ENCODE peak calls at places on chromosomes 1 and 21, in seven cellular contexts. O is endothelial cell of umbilical vein, X is A549, W is WTC11, G is HCT116, Q is K562, B is SK-N-SH. T is an unnamed sample.

GRCh38 chr1:219805191-219805590 is 123.2 kb downstream of the SLC30A10 start:
- DNase-seq in Q (no peak), W (no peak), B (no peak), X (peak; percentile 10), O (no peak), G (no peak), T (no peak)

GRCh38 chr1:200535605-200536004 is 84.9 kb downstream of the KIF14 start:
- DNase-seq in G (peak; percentile 63), X (peak; percentile 64), O (peak; percentile 30), B (peak; percentile 38), Q (peak; percentile 34), W (peak; percentile 26), T (peak; percentile 25)

GRCh38 chr1:32724678-32725594 is 22.4 kb upstream of the SYNC start:
- DNase-seq in X (peak; percentile 92), B (peak; percentile 51), G (peak; percentile 66), W (no peak), Q (peak; percentile 95), O (peak; percentile 84), T (peak; percentile 89)

GRCh38 chr1:19315378-19316206 is 3.5 kb downstream of the SLC66A1 start:
- DNase-seq in O (peak; percentile 47), G (no peak), W (no peak), Q (no peak), B (no peak), X (no peak), T (peak; percentile 85)

GRCh38 chr1:198018529-198018928 is 101.4 kb downstream of the LHX9 start:
- DNase-seq in X (peak; percentile 71), G (peak; percentile 15), B (no peak), O (no peak), Q (no peak), W (no peak), T (peak; percentile 2)

GRCh38 chr1:1059494-1060280 is 14.4 kb downstream of the RNF223 start:
- DNase-seq in O (peak; percentile 70), Q (peak; percentile 95), G (no peak), X (peak; percentile 68), W (peak; percentile 91), B (peak; percentile 96), T (peak; percentile 83)

GRCh38 chr21:44820851-44821250 is 3.0 kb upstream of the SUMO3 start:
- DNase-seq in W (no peak), Q (no peak), O (no peak), X (no peak), G (no peak), B (no peak), T (no peak)

GRCh38 chr21:42661688-42662429 is 8.4 kb downstream of the PDE9A start:
- DNase-seq in X (no peak), Q (no peak), G (no peak), B (no peak), W (no peak), O (no peak), T (no peak)

GRCh38 chr1:175129997-175130648 is 62.5 kb downstream of the KIAA0040 start:
- DNase-seq in O (peak; percentile 72), G (no peak), B (peak; percentile 44), X (no peak), W (peak; percentile 36), Q (no peak), T (peak; percentile 72)

GRCh38 chr1:109901508-109902145 is 9.0 kb upstream of the CSF1 start:
- DNase-seq in B (no peak), Q (peak; percentile 91), W (no peak), X (no peak), G (no peak), O (no peak), T (no peak)

GRCh38 chr1:219413523-219413922 is 199.4 kb downstream of the ZC3H11B start:
- DNase-seq in O (no peak), Q (no peak), B (peak; percentile 17), X (no peak), W (no peak), G (no peak), T (no peak)

GRCh38 chr1:238226805-238227204 is 336.1 kb upstream of the ZP4 start:
- DNase-seq in Q (no peak), O (no peak), B (no peak), W (no peak), X (no peak), G (no peak), T (no peak)

GRCh38 chr21:23963454-23963853 is 1643.8 kb downstream of the MRPL39 start:
- DNase-seq in W (no peak), G (no peak), B (no peak), X (no peak), O (peak; percentile 10), Q (no peak), T (no peak)

GRCh38 chr1:153344718-153345025 is 4.0 kb downstream of the PGLYRP4 start:
- DNase-seq in O (no peak), Q (no peak), X (no peak), G (no peak), B (no peak), W (no peak), T (peak; percentile 86)

GRCh38 chr21:46028547-46029200 is 47.1 kb downstream of the COL6A1 start:
- DNase-seq in X (no peak), B (no peak), G (no peak), W (no peak), O (no peak), Q (no peak), T (no peak)

GRCh38 chr1:185939142-185939541 is 205.0 kb downstream of the HMCN1 start:
- DNase-seq in G (no peak), W (no peak), B (no peak), Q (no peak), X (no peak), O (no peak), T (no peak)

GRCh38 chr1:192904438-192904895 is 95.6 kb downstream of the RGS2 start:
- DNase-seq in O (peak; percentile 38), B (no peak), X (peak; percentile 65), Q (no peak), G (no peak), W (no peak), T (no peak)

GRCh38 chr1:51648180-51649109 is 31.6 kb downstream of the OSBPL9 start:
- DNase-seq in W (no peak), B (peak; percentile 76), Q (peak; percentile 71), G (no peak), X (peak; percentile 56), O (no peak), T (peak; percentile 64)

GRCh38 chr1:59776960-59777852 is 37.5 kb upstream of the HOOK1 start:
- DNase-seq in W (peak; percentile 21), X (no peak), G (no peak), B (no peak), Q (no peak), O (peak; percentile 80), T (no peak)

GRCh38 chr1:1344672-1345361 is 4.4 kb downstream of the DVL1 start:
- DNase-seq in G (peak; percentile 95), B (peak; percentile 85), O (no peak), X (peak; percentile 83), Q (peak; percentile 56), W (peak; percentile 52), T (no peak)

GRCh38 chr1:16122916-16123315 is 33.0 kb downstream of the EPHA2 start:
- DNase-seq in Q (no peak), G (no peak), W (no peak), O (no peak), B (no peak), X (no peak), T (peak; percentile 97)

GRCh38 chr1:162997499-162998285 is 71.5 kb upstream of the RGS4 start:
- DNase-seq in O (no peak), W (no peak), X (no peak), Q (no peak), B (no peak), G (no peak), T (no peak)

DNA sequence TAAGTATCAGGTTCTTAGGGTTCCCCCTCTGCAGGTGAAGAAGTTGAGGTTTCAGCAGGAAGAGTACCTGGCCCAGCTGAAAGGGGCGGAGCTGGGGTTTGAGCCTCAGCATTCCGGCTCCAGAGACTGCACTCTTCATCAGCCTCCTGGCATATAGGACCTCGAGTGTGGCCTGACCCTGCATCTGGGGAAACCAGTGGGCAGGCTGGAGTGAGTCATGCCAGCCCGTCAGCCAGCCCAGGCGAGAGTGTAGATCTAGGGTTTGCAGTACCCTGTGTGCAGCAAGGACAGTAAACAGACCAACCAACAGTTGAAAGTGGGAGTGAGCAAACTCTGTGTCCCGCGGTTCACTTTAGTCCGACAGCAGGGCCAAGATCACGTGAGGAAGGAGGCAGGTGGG is 14.1 kb downstream of the MFSD2A start:
- DNase-seq in Q (no peak), G (no peak), O (no peak), W (no peak), B (no peak), X (no peak), T (no peak)
- TF ChIP-seq MAX in Q (no peak), G (no peak), O (no peak), W (no peak), B (no peak), X (no peak), T (no peak)

DNA sequence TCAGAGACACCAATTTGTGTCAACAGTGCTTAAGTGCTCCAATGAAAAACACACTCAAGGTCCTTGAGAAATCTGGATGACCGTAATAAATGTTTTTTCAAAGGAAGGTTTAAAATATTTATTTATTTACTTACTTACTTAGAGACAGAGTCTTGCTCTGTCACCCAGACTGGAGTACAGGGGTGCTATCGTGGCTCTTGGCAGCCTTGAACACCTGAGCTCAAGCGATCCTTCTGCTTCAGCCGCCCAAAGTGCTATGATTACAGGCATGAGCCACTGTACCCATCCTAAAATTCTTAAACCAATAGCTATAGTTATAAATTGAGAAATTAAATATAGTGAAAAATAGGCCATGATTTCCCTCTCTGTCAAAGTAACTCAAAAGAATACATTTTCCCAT is 17.3 kb upstream of the ERICH3 start:
- DNase-seq in G (no peak), B (no peak), X (no peak), O (no peak), Q (no peak), W (no peak), T (no peak)
- TF ChIP-seq MAX in G (no peak), B (no peak), X (no peak), O (no peak), Q (no peak), W (no peak), T (no peak)

GRCh38 chr1:151221616-151222015 is 23.3 kb downstream of the PIP5K1A start:
- DNase-seq in X (no peak), O (no peak), Q (no peak), B (no peak), W (no peak), G (no peak), T (no peak)
- TF ChIP-seq MAX in X (no peak), O (no peak), Q (no peak), B (no peak), W (no peak), G (no peak), T (no peak)

GRCh38 chr1:183945432-183946308 is 91.9 kb downstream of the COLGALT2 start:
- DNase-seq in B (no peak), O (no peak), G (no peak), W (peak; percentile 27), X (no peak), Q (no peak), T (peak; percentile 70)
- TF ChIP-seq MAX in B (no peak), O (no peak), G (no peak), W (no peak), X (no peak), Q (no peak), T (no peak)

GRCh38 chr1:35546614-35547013 is 10.6 kb downstream of the KIAA0319L start:
- DNase-seq in G (no peak), Q (no peak), W (no peak), B (no peak), O (no peak), X (no peak), T (no peak)

GRCh38 chr1:35539824-35540261 is 17.4 kb downstream of the KIAA0319L start:
- DNase-seq in G (no peak), Q (no peak), B (no peak), X (no peak), O (no peak), W (no peak), T (peak; percentile 9)

GRCh38 chr1:35539073-35539823 is 18.0 kb downstream of the KIAA0319L start:
- DNase-seq in O (no peak), B (no peak), Q (no peak), G (no peak), X (no peak), W (no peak), T (peak; percentile 31)

GRCh38 chr1:35544976-35545375 is 12.2 kb downstream of the KIAA0319L start:
- DNase-seq in X (peak; percentile 45), W (peak; percentile 66), Q (peak; percentile 67), B (peak; percentile 58), O (no peak), G (no peak), T (peak; percentile 88)
- TF ChIP-seq MAX in X (no peak), W (no peak), Q (no peak), B (no peak), O (no peak), G (no peak), T (peak; percentile 85)

T was measured in NB4.